ENCODE peak calls at places on chromosomes 12 and 14, in six cellular contexts. B is GM12878, P is HCT116, T is K562, H is NT2/D1, F is H1. Y is an unnamed sample.
A peak's percentile ranks its signal among the peaks of the same experiment; 100 is the strongest.

GRCh38 chr12:49347307-49348237 is 884 bp downstream of the DNAJC22 start:
- DNase-seq in B (no peak), P (peak; percentile 89), T (peak; percentile 93), H (no peak), F (no peak), Y (peak; percentile 95)

GRCh38 chr14:68694516-68695235 is 98.2 kb downstream of the ZFP36L1 start:
- DNase-seq in B (no peak), P (no peak), T (no peak), H (no peak), F (no peak), Y (no peak)

GRCh38 chr12:130945793-130946492 is 7.8 kb upstream of the ADGRD1 start:
- DNase-seq in B (no peak), P (no peak), T (no peak), H (no peak), F (no peak), Y (no peak)

GRCh38 chr14:71473843-71474242 is 458.4 kb upstream of the RGS6 start:
- DNase-seq in B (no peak), P (no peak), T (no peak), H (no peak), F (no peak), Y (no peak)

GRCh38 chr12:109273354-109273753 is 35.7 kb downstream of the FOXN4 start:
- DNase-seq in B (no peak), P (no peak), T (no peak), H (no peak), F (no peak), Y (no peak)

GRCh38 chr14:38145142-38145541 is 62.6 kb upstream of the SSTR1 start:
- DNase-seq in B (no peak), P (no peak), T (no peak), H (no peak), F (no peak), Y (no peak)

GRCh38 chr12:64160718-64161060 is 61.4 kb downstream of the KICS2 start:
- DNase-seq in B (no peak), P (no peak), T (no peak), H (no peak), F (no peak), Y (no peak)

GRCh38 chr12:132342828-132343227 is 13.4 kb upstream of the GALNT9 start:
- DNase-seq in B (no peak), P (no peak), T (no peak), H (no peak), F (no peak), Y (no peak)

GRCh38 chr12:388547-389137 is 478 bp downstream of the KDM5A start:
- DNase-seq in B (no peak), P (no peak), T (no peak), H (peak; percentile 27), F (no peak), Y (no peak)

GRCh38 chr14:68695326-68695768 is 97.5 kb downstream of the ZFP36L1 start:
- DNase-seq in B (peak; percentile 80), P (peak; percentile 91), T (no peak), H (no peak), F (no peak), Y (peak; percentile 43)

GRCh38 chr14:65354715-65355114 is 57.8 kb upstream of the FUT8 start:
- DNase-seq in B (no peak), P (no peak), T (no peak), H (no peak), F (no peak), Y (no peak)

GRCh38 chr14:65351493-65352224 is 60.9 kb upstream of the FUT8 start:
- DNase-seq in B (no peak), P (no peak), T (no peak), H (no peak), F (no peak), Y (no peak)

GRCh38 chr14:65356327-65356836 is 56.1 kb upstream of the FUT8 start:
- DNase-seq in B (no peak), P (peak; percentile 98), T (no peak), H (no peak), F (peak; percentile 66), Y (peak; percentile 55)

GRCh38 chr14:65354131-65354530 is 58.4 kb upstream of the FUT8 start:
- DNase-seq in B (no peak), P (no peak), T (no peak), H (no peak), F (no peak), Y (no peak)

GRCh38 chr14:65352964-65353530 is 59.5 kb upstream of the FUT8 start:
- DNase-seq in B (no peak), P (peak; percentile 51), T (no peak), H (no peak), F (no peak), Y (no peak)
- TF ChIP-seq ZNF274 in B (no peak), P (no peak), T (no peak), H (no peak), F (no peak), Y (no peak)

GRCh38 chr14:72948481-72949138 is 22.3 kb downstream of the DCAF4 start:
- DNase-seq in B (peak; percentile 11), P (peak; percentile 27), T (peak; percentile 37), H (peak; percentile 38), F (no peak), Y (peak; percentile 27)
- TF ChIP-seq ZNF274 in B (no peak), P (no peak), T (no peak), H (no peak), F (no peak), Y (no peak)

GRCh38 chr12:104199964-104200363 is 15.6 kb upstream of the TXNRD1 start:
- DNase-seq in B (no peak), P (no peak), T (no peak), H (no peak), F (no peak), Y (no peak)

GRCh38 chr12:104201238-104202001 is 14.2 kb upstream of the TXNRD1 start:
- DNase-seq in B (peak; percentile 35), P (peak; percentile 60), T (peak; percentile 63), H (peak; percentile 72), F (no peak), Y (peak; percentile 55)

GRCh38 chr12:104197264-104197663 is 18.3 kb upstream of the TXNRD1 start:
- DNase-seq in B (no peak), P (no peak), T (no peak), H (no peak), F (no peak), Y (no peak)
- TF ChIP-seq ZNF274 in B (no peak), P (no peak), T (no peak), H (no peak), F (no peak), Y (no peak)

GRCh38 chr14:104561661-104562495 is 17.7 kb upstream of the C14orf180 start:
- DNase-seq in B (no peak), P (no peak), T (no peak), H (no peak), F (no peak), Y (no peak)

GRCh38 chr14:104562606-104563005 is 17.0 kb upstream of the C14orf180 start:
- DNase-seq in B (no peak), P (no peak), T (no peak), H (no peak), F (no peak), Y (no peak)

GRCh38 chr14:104564744-104565679 is 14.6 kb upstream of the C14orf180 start:
- DNase-seq in B (no peak), P (no peak), T (no peak), H (no peak), F (no peak), Y (no peak)

GRCh38 chr14:104563191-104563741 is 16.3 kb upstream of the C14orf180 start:
- DNase-seq in B (no peak), P (no peak), T (no peak), H (no peak), F (no peak), Y (no peak)

GRCh38 chr14:104563742-104564615 is 15.6 kb upstream of the C14orf180 start:
- DNase-seq in B (no peak), P (peak; percentile 51), T (peak; percentile 86), H (peak; percentile 57), F (peak; percentile 66), Y (peak; percentile 18)
- TF ChIP-seq ZNF274 in B (no peak), P (no peak), T (no peak), H (no peak), F (no peak), Y (no peak)

GRCh38 chr14:36222952-36223468 is 46.5 kb upstream of the PTCSC3 start:
- DNase-seq in B (no peak), P (no peak), T (no peak), H (no peak), F (no peak), Y (no peak)
- TF ChIP-seq ZNF274 in B (no peak), P (no peak), T (no peak), H (no peak), F (no peak), Y (no peak)

GRCh38 chr12:89797436-89797835 is 88.8 kb upstream of the ATP2B1 start:
- DNase-seq in B (no peak), P (no peak), T (peak; percentile 22), H (no peak), F (no peak), Y (no peak)

GRCh38 chr12:89796798-89797382 is 88.3 kb upstream of the ATP2B1 start:
- DNase-seq in B (no peak), P (no peak), T (peak; percentile 17), H (no peak), F (no peak), Y (no peak)

GRCh38 chr12:89799316-89799715 is 90.7 kb upstream of the ATP2B1 start:
- DNase-seq in B (no peak), P (no peak), T (peak; percentile 48), H (no peak), F (no peak), Y (no peak)

GRCh38 chr12:89801284-89801683 is 92.6 kb upstream of the ATP2B1 start:
- DNase-seq in B (no peak), P (no peak), T (no peak), H (no peak), F (no peak), Y (no peak)

GRCh38 chr12:89800435-89800834 is 91.8 kb upstream of the ATP2B1 start:
- DNase-seq in B (no peak), P (no peak), T (peak; percentile 73), H (no peak), F (no peak), Y (no peak)
- TF ChIP-seq ZNF274 in B (no peak), P (no peak), T (no peak), H (no peak), F (no peak), Y (no peak)

DNA sequence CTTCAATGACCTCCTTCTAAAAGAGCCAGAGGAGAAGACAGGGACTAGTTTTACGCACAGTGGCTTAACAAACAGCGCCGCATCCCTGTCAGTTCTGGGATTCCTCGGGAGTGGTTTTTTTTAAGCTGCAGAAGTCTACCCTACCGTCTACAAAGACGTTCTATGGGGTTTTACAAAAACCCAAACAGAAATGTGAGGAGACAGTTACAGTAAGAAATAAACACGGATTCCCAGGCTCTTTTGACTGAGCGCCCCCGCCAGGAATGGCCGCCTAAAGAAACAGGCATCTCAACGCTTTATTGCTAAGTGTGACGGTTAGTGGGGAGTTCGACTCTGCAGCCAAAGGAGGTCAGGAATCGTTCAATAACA is 484 bp downstream of the ALKBH1 start:
- DNase-seq in B (no peak), P (no peak), T (peak; percentile 31), H (peak; percentile 6), F (no peak), Y (peak; percentile 14)
- TF ChIP-seq ZNF274 in B (no peak), P (no peak), T (no peak), H (no peak), F (no peak), Y (no peak)

GRCh38 chr14:22657861-22658260 is 13.7 kb upstream of the OR6J1 start:
- DNase-seq in B (no peak), P (no peak), T (peak; percentile 27), H (no peak), F (no peak), Y (peak; percentile 59)
- TF ChIP-seq ZNF274 in B (no peak), P (no peak), T (no peak), H (no peak), F (no peak), Y (no peak)

GRCh38 chr12:25377475-25378179 is 126.9 kb upstream of the KRAS start:
- DNase-seq in B (no peak), P (no peak), T (no peak), H (no peak), F (no peak), Y (no peak)
- TF ChIP-seq ZNF274 in B (no peak), P (no peak), T (no peak), H (no peak), F (no peak), Y (no peak)

Y was measured in HepG2.